ENCODE peak calls at places on chromosome 10, in seven cellular contexts. E, B, D, N, F, G and I are unnamed samples.

GRCh38 chr10:44752451-44753441 is 158.4 kb upstream of the TMEM72 start:
- DNase-seq in E (peak), B (peak), D (peak), N (no peak), F (no peak), G (peak), I (peak)

GRCh38 chr10:20207700-20208099 is 391.5 kb downstream of the PLXDC2 start:
- DNase-seq in E (no peak), B (no peak), D (no peak), N (no peak), F (no peak), G (no peak), I (no peak)

GRCh38 chr10:44660271-44660670 is 250.9 kb upstream of the TMEM72 start:
- DNase-seq in E (peak), B (peak), D (no peak), N (no peak), F (no peak), G (peak), I (no peak)

GRCh38 chr10:49175587-49176309 is 12.4 kb downstream of the TMEM273 start:
- DNase-seq in E (no peak), B (no peak), D (no peak), N (no peak), F (no peak), G (no peak), I (no peak)

GRCh38 chr10:70542565-70542938 is 60.0 kb downstream of the PRF1 start:
- DNase-seq in E (peak), B (peak), D (no peak), N (no peak), F (no peak), G (no peak), I (no peak)

GRCh38 chr10:60733189-60733815 is 45.0 kb upstream of the CDK1 start:
- DNase-seq in E (no peak), B (peak), D (no peak), N (peak), F (peak), G (no peak), I (no peak)

GRCh38 chr10:35335718-35336083 is 608 bp upstream of the CCNY start:
- DNase-seq in E (no peak), B (peak), D (no peak), N (no peak), F (peak), G (no peak), I (no peak)

GRCh38 chr10:69453759-69454158 is 2.5 kb downstream of the TSPAN15 start:
- DNase-seq in E (no peak), B (no peak), D (no peak), N (no peak), F (no peak), G (no peak), I (peak)

GRCh38 chr10:62045765-62046521 is 144.4 kb downstream of the ARID5B start:
- DNase-seq in E (peak), B (peak), D (no peak), N (no peak), F (peak), G (peak), I (no peak)

GRCh38 chr10:23892296-23892695 is 316.6 kb upstream of the KIAA1217 start:
- DNase-seq in E (no peak), B (no peak), D (no peak), N (no peak), F (no peak), G (peak), I (no peak)

GRCh38 chr10:109961181-109962001 is 38.1 kb upstream of the XPNPEP1 start:
- DNase-seq in E (peak), B (peak), D (no peak), N (no peak), F (no peak), G (peak), I (no peak)

GRCh38 chr10:2979267-2979660 is 88.1 kb upstream of the PFKP start:
- DNase-seq in E (peak), B (peak), D (no peak), N (no peak), F (no peak), G (no peak), I (no peak)

GRCh38 chr10:2980116-2980515 is 87.2 kb upstream of the PFKP start:
- DNase-seq in E (no peak), B (no peak), D (no peak), N (no peak), F (no peak), G (peak), I (no peak)

GRCh38 chr10:2980791-2981360 is 86.5 kb upstream of the PFKP start:
- DNase-seq in E (peak), B (peak), D (no peak), N (no peak), F (peak), G (peak), I (no peak)

GRCh38 chr10:2978574-2979266 is 88.6 kb upstream of the PFKP start:
- DNase-seq in E (no peak), B (no peak), D (no peak), N (no peak), F (no peak), G (no peak), I (no peak)

GRCh38 chr10:2978111-2978510 is 89.2 kb upstream of the PFKP start:
- DNase-seq in E (peak), B (peak), D (peak), N (no peak), F (peak), G (peak), I (peak)
- TF ChIP-seq CTCF in E (peak), B (peak), D (peak), N (peak), F (peak), G (peak), I (peak)

DNA sequence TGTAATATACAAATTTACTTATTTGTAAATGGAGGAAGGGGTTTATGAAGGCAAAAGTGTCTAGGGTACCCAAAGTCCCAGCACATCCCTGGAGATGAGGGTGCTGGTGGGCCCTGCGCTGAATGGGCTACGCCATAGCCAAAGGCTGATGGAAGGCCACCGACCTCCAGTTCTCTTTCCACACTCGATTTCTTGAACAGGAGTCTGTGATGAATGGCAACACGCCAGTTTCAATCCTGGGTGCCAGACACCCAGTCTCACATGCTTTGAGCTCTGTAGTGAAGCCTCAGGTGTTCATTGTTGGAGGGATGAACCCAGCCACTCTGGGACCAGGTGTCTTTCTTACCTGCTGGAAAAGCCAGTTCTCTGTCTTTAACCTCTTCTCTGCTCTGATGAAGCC is 752 bp downstream of the LRMDA start:
- DNase-seq in E (no peak), B (no peak), D (no peak), N (no peak), F (no peak), G (no peak), I (no peak)
- H3K4me3 ChIP-seq in E (no peak), B (no peak), D (no peak), N (peak), F (no peak), G (no peak), I (no peak)

DNA sequence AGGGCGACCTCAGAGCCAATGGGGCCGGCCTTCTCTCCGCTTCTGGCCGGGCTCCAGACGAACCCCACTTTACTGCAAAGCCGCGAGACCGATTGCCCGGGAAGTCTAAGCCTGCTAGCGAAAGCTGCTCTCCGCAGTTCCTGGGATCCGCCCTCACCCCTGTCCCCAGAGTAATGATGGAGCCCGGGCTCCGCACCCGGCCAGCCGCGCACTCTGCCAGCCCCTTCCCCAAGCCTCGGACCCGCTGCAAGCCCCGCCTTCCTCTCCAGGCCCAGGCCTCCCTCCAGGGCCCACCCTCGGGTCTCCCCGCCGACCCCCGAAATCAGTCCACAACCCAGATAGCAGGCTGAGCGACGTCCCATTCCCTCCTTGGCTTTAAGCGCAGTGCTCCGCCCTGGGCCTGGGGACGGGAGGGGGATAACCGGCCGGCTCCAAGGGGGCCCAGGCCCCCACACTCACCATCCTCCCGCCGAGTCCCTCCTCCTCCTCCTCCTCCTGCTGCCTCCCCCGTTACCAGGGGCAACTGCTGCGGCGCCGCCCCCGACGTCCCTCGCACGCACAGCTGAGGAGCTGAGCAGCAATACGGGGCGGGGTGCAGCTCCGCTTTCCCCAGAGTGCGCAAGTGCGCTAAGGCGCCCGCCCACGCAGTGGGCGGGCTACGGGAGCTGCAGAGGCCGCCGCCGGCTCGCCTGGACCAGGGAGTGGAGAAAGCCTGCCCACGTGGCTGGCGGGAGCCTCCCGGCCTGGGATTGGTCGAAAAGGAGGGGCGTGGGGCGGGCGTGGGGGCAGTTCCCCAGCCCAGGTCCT is at the start of gene ARL3:
- DNase-seq in E (peak), B (peak), D (peak), N (peak), F (peak), G (peak), I (peak)
- TF ChIP-seq CTCF in E (no peak), B (no peak), D (no peak), N (peak), F (peak), G (no peak), I (no peak)

GRCh38 chr10:103855424-103855823 is at the start of gene SH3PXD2A:
- DNase-seq in E (peak), B (peak), D (no peak), N (peak), F (no peak), G (peak), I (no peak)
- H3K4me3 ChIP-seq in E (peak), B (peak), D (peak), N (peak), F (no peak), G (peak), I (peak)